ENCODE peak calls at places on chromosomes 3 and 15, in eight cellular contexts. R, V, G, W, T, D, E and X are unnamed samples.

GRCh38 chr15:70093481-70094309 is 4.0 kb downstream of the TLE3 start:
- DNase-seq in R (peak; percentile 81), V (no peak), G (peak; percentile 25), W (no peak), T (no peak), D (no peak), E (no peak), X (peak; percentile 68)

GRCh38 chr15:66644815-66645345 is 57.2 kb upstream of the SMAD6 start:
- DNase-seq in R (no peak), V (no peak), G (no peak), W (peak; percentile 41), T (no peak), D (no peak), E (no peak), X (no peak)

GRCh38 chr15:87736921-87737389 is 519.6 kb downstream of the NTRK3 start:
- DNase-seq in R (no peak), V (no peak), G (no peak), W (no peak), T (no peak), D (no peak), E (no peak), X (no peak)

GRCh38 chr3:189602471-189602870 is 28.7 kb upstream of the TP63 start:
- DNase-seq in R (no peak), V (no peak), G (no peak), W (no peak), T (no peak), D (no peak), E (no peak), X (no peak)

GRCh38 chr3:40404591-40405198 is 17.7 kb downstream of the ENTPD3 start:
- DNase-seq in R (no peak), V (no peak), G (no peak), W (no peak), T (no peak), D (no peak), E (no peak), X (no peak)

GRCh38 chr3:24365168-24365567 is 129.5 kb downstream of the THRB start:
- DNase-seq in R (peak; percentile 71), V (no peak), G (peak; percentile 19), W (peak; percentile 72), T (peak; percentile 61), D (no peak), E (no peak), X (peak; percentile 63)

GRCh38 chr15:26260517-26261133 is 397.5 kb upstream of the ATP10A start:
- DNase-seq in R (no peak), V (peak; percentile 55), G (peak; percentile 63), W (no peak), T (peak; percentile 58), D (peak; percentile 81), E (peak; percentile 24), X (no peak)

GRCh38 chr3:72960812-72961518 is 35.6 kb upstream of the PPP4R2 start:
- DNase-seq in R (peak; percentile 38), V (peak; percentile 86), G (no peak), W (peak; percentile 53), T (peak; percentile 42), D (no peak), E (no peak), X (peak; percentile 29)

GRCh38 chr15:69424748-69425413 is 10.7 kb downstream of the KIF23 start:
- DNase-seq in R (no peak), V (no peak), G (no peak), W (no peak), T (no peak), D (no peak), E (no peak), X (no peak)

GRCh38 chr15:73985101-73985873 is 6.8 kb downstream of the STOML1 start:
- DNase-seq in R (no peak), V (no peak), G (no peak), W (no peak), T (no peak), D (no peak), E (no peak), X (peak; percentile 44)

GRCh38 chr3:106135451-106136160 is 266.8 kb upstream of the CBLB start:
- DNase-seq in R (no peak), V (no peak), G (no peak), W (no peak), T (no peak), D (no peak), E (no peak), X (no peak)

GRCh38 chr15:60649845-60650548 is 171.1 kb upstream of the ICE2 start:
- DNase-seq in R (no peak), V (no peak), G (no peak), W (no peak), T (no peak), D (no peak), E (peak; percentile 51), X (peak; percentile 21)

GRCh38 chr15:33145447-33145846 is 49.1 kb downstream of the FMN1 start:
- DNase-seq in R (no peak), V (no peak), G (no peak), W (no peak), T (no peak), D (no peak), E (no peak), X (no peak)

GRCh38 chr3:19467761-19468160 is 319.5 kb downstream of the KCNH8 start:
- DNase-seq in R (no peak), V (no peak), G (no peak), W (no peak), T (no peak), D (no peak), E (no peak), X (no peak)

GRCh38 chr3:19476298-19476697 is 328.0 kb downstream of the KCNH8 start:
- DNase-seq in R (no peak), V (no peak), G (no peak), W (no peak), T (no peak), D (peak; percentile 88), E (no peak), X (no peak)

GRCh38 chr3:19474169-19474568 is 325.9 kb downstream of the KCNH8 start:
- DNase-seq in R (no peak), V (no peak), G (no peak), W (no peak), T (no peak), D (peak; percentile 41), E (no peak), X (no peak)

GRCh38 chr3:19471147-19471546 is 322.8 kb downstream of the KCNH8 start:
- DNase-seq in R (no peak), V (no peak), G (no peak), W (no peak), T (no peak), D (no peak), E (no peak), X (no peak)
- H3K36me3 ChIP-seq in R (no peaks in the 10 kb centered on the region), V (no peaks in the 10 kb centered on the region), G (no peaks in the 10 kb centered on the region), W (no peaks in the 10 kb centered on the region), T (no peaks in the 10 kb centered on the region), D (no peaks in the 10 kb centered on the region), E (no peaks in the 10 kb centered on the region), X (no peaks in the 10 kb centered on the region)

DNA sequence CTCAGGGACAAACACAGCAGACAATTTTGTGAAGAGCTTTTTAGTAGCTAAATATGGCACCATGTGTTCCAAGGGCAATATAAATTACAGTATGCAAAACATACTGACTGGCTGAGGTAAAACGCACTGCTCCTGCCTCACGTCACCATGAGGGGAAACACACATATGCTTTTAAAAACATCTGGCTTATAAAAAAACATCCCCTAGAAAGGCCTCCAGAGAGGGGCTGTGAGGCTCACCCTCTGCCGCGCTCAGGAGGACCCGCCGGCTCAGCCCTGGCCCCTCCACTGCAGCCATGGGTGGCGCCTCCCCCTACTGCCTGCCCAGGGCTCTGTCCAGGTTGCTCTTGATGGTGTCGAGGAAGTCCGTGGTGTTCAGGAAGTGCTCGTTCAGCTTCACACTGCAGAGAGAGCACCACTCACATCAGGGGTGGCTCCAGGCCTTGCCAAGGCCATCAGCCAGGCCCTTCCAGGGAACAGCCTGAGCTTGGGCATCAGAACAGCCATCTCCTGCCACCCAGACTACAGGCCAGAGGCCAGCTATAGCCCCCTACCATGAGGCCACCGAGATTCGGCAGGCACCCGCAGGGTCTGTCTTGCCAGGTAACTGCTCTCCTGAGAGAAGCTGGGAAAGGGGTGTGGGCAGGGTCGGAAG is 18.2 kb downstream of the IDH2 start:
- DNase-seq in R (no peak), V (no peak), G (no peak), W (no peak), T (no peak), D (no peak), E (no peak), X (no peak)
- H3K36me3 ChIP-seq in R (peaks cover 28% of the 10 kb centered on the region), V (peaks cover 50% of the 10 kb centered on the region), G (peaks cover 4% of the 10 kb centered on the region), W (no peaks in the 10 kb centered on the region), T (peaks cover 99% of the 10 kb centered on the region), D (no peaks in the 10 kb centered on the region), E (peaks cover 20% of the 10 kb centered on the region), X (peaks cover 5% of the 10 kb centered on the region)

GRCh38 chr15:51484781-51485180 is 137.8 kb downstream of the DMXL2 start:
- DNase-seq in R (no peak), V (no peak), G (no peak), W (no peak), T (no peak), D (no peak), E (no peak), X (no peak)
- H3K36me3 ChIP-seq in R (peaks cover 3% of the 10 kb centered on the region), V (peaks cover 15% of the 10 kb centered on the region), G (peaks cover 19% of the 10 kb centered on the region), W (peaks cover 3% of the 10 kb centered on the region), T (peaks cover 16% of the 10 kb centered on the region), D (peaks cover 10% of the 10 kb centered on the region), E (no peaks in the 10 kb centered on the region), X (peaks cover 59% of the 10 kb centered on the region)

GRCh38 chr15:43795997-43796396 is 3.9 kb downstream of the SERF2 start:
- DNase-seq in R (no peak), V (no peak), G (no peak), W (no peak), T (no peak), D (no peak), E (no peak), X (no peak)

GRCh38 chr15:43793647-43794046 is 1.5 kb downstream of the SERF2 start:
- DNase-seq in R (no peak), V (no peak), G (no peak), W (no peak), T (no peak), D (no peak), E (no peak), X (no peak)

GRCh38 chr15:43792761-43793493 is 807 bp downstream of the SERF2 start:
- DNase-seq in R (peak; percentile 63), V (peak; percentile 23), G (no peak), W (no peak), T (peak; percentile 62), D (peak; percentile 33), E (peak; percentile 48), X (peak; percentile 62)

GRCh38 chr15:43795197-43795596 is 3.1 kb downstream of the SERF2 start:
- DNase-seq in R (no peak), V (no peak), G (no peak), W (no peak), T (no peak), D (no peak), E (no peak), X (no peak)

DNA sequence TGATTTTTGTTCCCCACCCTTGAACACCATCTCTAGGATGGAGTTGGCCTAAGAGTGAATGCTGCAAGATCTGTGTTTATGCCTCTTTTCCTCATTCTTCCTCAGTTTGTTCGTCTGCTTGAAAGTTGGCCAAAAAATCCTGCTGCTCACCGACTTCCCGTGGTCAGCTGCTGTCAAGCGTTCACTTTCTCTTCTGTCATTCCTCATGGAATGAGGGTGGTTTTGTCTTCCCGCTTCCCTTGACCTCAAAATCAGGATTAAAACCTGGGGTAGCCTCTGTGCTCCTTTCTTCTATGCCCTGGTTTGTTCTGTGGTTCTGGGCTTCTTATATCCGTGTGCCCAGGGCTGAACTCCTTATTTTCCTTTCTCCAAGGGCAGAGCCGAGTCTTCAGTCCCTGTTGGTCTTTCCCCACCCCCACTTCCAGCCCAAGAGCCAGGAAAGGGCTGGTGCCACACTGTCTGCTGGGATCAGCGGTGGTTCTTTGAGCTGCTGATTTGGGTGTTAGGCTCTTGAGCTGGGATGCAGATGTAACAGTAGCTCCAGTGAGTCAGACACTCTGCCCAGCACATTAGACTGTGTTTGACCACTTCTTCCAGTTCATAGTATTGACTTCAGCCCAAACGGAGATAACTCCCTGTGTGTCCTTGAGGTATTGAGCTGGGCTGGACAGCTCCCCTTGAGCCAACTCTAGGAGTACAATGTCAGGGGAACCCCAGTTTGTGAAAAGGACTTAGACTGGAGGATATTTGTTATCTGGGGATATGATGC is 2.3 kb downstream of the SERF2 start:
- DNase-seq in R (no peak), V (peak; percentile 46), G (no peak), W (no peak), T (no peak), D (no peak), E (no peak), X (no peak)
- H3K36me3 ChIP-seq in R (peaks cover 8% of the 10 kb centered on the region), V (peaks cover 11% of the 10 kb centered on the region), G (peaks cover 55% of the 10 kb centered on the region), W (peaks cover 9% of the 10 kb centered on the region), T (peaks cover 55% of the 10 kb centered on the region), D (no peaks in the 10 kb centered on the region), E (peaks cover 16% of the 10 kb centered on the region), X (peaks cover 15% of the 10 kb centered on the region)